ENCODE peak calls at places on chromosomes 6 and 20, in six cellular contexts. A is GDM1; X is stimulated activated CD8-positive, alpha-beta memory T cell treated with anti-CD3 and anti-CD28 coated beads, Interleukin-4, amount 100 ng/mL, for 48 hours; C is left lung; Z is midbrain; R is ecto neural progenitor cell. Y is an unnamed sample.
A peak's percentile ranks its signal among the peaks of the same experiment; 100 is the strongest.

GRCh38 chr20:56483970-56484369 is 15.5 kb downstream of the RTF2 start:
- DNase-seq in Z (no peak), X (no peak), R (no peak), C (no peak), A (peak; percentile 49), Y (no peak)

GRCh38 chr20:62952373-62953166 is at the start of gene SLC17A9:
- DNase-seq in X (peak; percentile 85), R (peak; percentile 78), A (peak; percentile 73), Z (no peak), C (peak; percentile 88), Y (peak; percentile 68)

GRCh38 chr6:109925060-109925459 is 53.1 kb upstream of the GPR6 start:
- DNase-seq in X (no peak), A (no peak), Z (no peak), R (no peak), C (no peak), Y (no peak)

GRCh38 chr20:25247100-25247665 is 702 bp upstream of the PYGB start:
- DNase-seq in C (peak; percentile 71), R (peak; percentile 81), A (no peak), Z (peak; percentile 59), X (no peak), Y (peak; percentile 64)

GRCh38 chr6:14598017-14598864 is 480.7 kb downstream of the CD83 start:
- DNase-seq in X (no peak), Z (no peak), A (no peak), C (no peak), R (peak; percentile 10), Y (no peak)

GRCh38 chr6:19204445-19204844 is 632.7 kb upstream of the ID4 start:
- DNase-seq in R (no peak), C (no peak), A (no peak), X (no peak), Z (no peak), Y (no peak)

GRCh38 chr6:169906741-169907418 is 155.5 kb downstream of the ERMARD start:
- DNase-seq in R (no peak), X (no peak), Z (no peak), A (no peak), C (no peak), Y (no peak)

GRCh38 chr6:31401403-31401802 is 2.0 kb upstream of the MICA start:
- DNase-seq in A (no peak), C (peak; percentile 66), X (no peak), Z (no peak), R (no peak), Y (no peak)

GRCh38 chr6:131681585-131681984 is 19.6 kb downstream of the OR2A4 start:
- DNase-seq in A (no peak), X (no peak), Z (no peak), R (no peak), C (no peak), Y (no peak)

GRCh38 chr6:7642784-7643183 is 52.8 kb downstream of the SNRNP48 start:
- DNase-seq in C (no peak), X (no peak), Z (no peak), R (no peak), A (no peak), Y (no peak)

GRCh38 chr20:37408202-37408929 is 62.4 kb downstream of the SRC start:
- DNase-seq in Z (no peak), C (no peak), X (no peak), A (no peak), R (no peak), Y (no peak)

GRCh38 chr20:44133424-44133823 is 53.6 kb downstream of the JPH2 start:
- DNase-seq in A (no peak), R (no peak), Z (no peak), C (no peak), X (no peak), Y (no peak)

GRCh38 chr6:107275330-107275865 is 160.1 kb upstream of the BEND3 start:
- DNase-seq in Z (no peak), X (no peak), R (no peak), A (no peak), C (no peak), Y (peak; percentile 62)

GRCh38 chr6:159117541-159117940 is 51.7 kb upstream of the FNDC1 start:
- DNase-seq in R (no peak), A (no peak), C (peak; percentile 74), Z (no peak), X (peak; percentile 11), Y (no peak)

GRCh38 chr6:32154514-32155161 is 697 bp downstream of the PPT2 start:
- DNase-seq in Z (peak; percentile 49), R (peak; percentile 74), C (peak; percentile 70), X (peak; percentile 68), A (peak; percentile 18), Y (peak; percentile 76)

GRCh38 chr6:134178230-134179044 is 126.0 kb upstream of the SLC2A12 start:
- DNase-seq in R (peak; percentile 82), Z (peak; percentile 86), C (peak; percentile 83), A (peak; percentile 48), X (peak; percentile 80), Y (peak; percentile 81)

GRCh38 chr6:150150821-150151646 is 8.2 kb downstream of the PPP1R14C start:
- DNase-seq in R (no peak), Z (no peak), X (no peak), C (no peak), A (no peak), Y (no peak)

GRCh38 chr20:14729390-14729789 is 392.0 kb upstream of the FLRT3 start:
- DNase-seq in Z (no peak), X (no peak), C (no peak), A (no peak), R (no peak), Y (no peak)

Y was measured in pancreas.